ENCODE peak calls at places on chromosomes 13 and 19, in seven cellular contexts. O is GF-D8, F is body of pancreas, H is anterior cingulate cortex, K is amniotic stem cell, C is H54, D is SHP77. W is an unnamed sample.

GRCh38 chr13:46010148-46010547 is 42.4 kb downstream of the ZC3H13 start:
- DNase-seq in O (no peak), K (no peak), F (no peak), H (no peak), D (no peak), C (no peak), W (no peak)

GRCh38 chr13:31090921-31091624 is 70.6 kb downstream of the HSPH1 start:
- DNase-seq in O (no peak), F (peak; percentile 30), C (no peak), H (no peak), D (peak; percentile 48), K (no peak), W (no peak)

GRCh38 chr13:51849145-51850101 is 4.4 kb upstream of the TMEM272 start:
- DNase-seq in O (no peak), K (no peak), D (no peak), F (peak; percentile 30), H (no peak), C (peak; percentile 46), W (no peak)

GRCh38 chr19:45767410-45767880 is 1.6 kb downstream of the SIX5 start:
- DNase-seq in O (no peak), K (peak; percentile 91), C (peak; percentile 73), F (peak; percentile 86), H (no peak), D (no peak), W (peak; percentile 75)

GRCh38 chr19:4164262-4164661 is 10.8 kb downstream of the CREB3L3 start:
- DNase-seq in H (no peak), F (no peak), C (no peak), D (no peak), O (no peak), K (no peak), W (no peak)

GRCh38 chr13:31042084-31042483 is 109.6 kb downstream of the TEX26 start:
- DNase-seq in F (no peak), K (no peak), H (no peak), D (no peak), O (no peak), C (no peak), W (no peak)

GRCh38 chr13:112428704-112429103 is 52.5 kb downstream of the SPACA7 start:
- DNase-seq in K (no peak), O (no peak), H (no peak), F (no peak), D (no peak), C (no peak), W (no peak)

GRCh38 chr13:61670384-61671161 is 254.9 kb upstream of the PCDH20 start:
- DNase-seq in K (no peak), C (no peak), D (no peak), F (no peak), O (no peak), H (no peak), W (no peak)

GRCh38 chr13:99813346-99814095 is 158.0 kb downstream of the ZIC5 start:
- DNase-seq in D (no peak), C (no peak), H (no peak), O (no peak), F (no peak), K (no peak), W (no peak)

GRCh38 chr19:57572415-57572947 is 6.2 kb downstream of the ZNF416 start:
- DNase-seq in C (no peak), D (no peak), F (no peak), H (no peak), K (no peak), O (no peak), W (no peak)

GRCh38 chr13:75468098-75468497 is 13.9 kb downstream of the TBC1D4 start:
- DNase-seq in D (no peak), O (no peak), C (no peak), F (no peak), K (no peak), H (no peak), W (no peak)

GRCh38 chr13:48448963-48449614 is 36.2 kb upstream of the LPAR6 start:
- DNase-seq in O (peak; percentile 54), D (no peak), K (peak; percentile 52), H (no peak), F (no peak), C (no peak), W (no peak)

GRCh38 chr19:18699403-18700054 is 16.0 kb downstream of the CRTC1 start:
- DNase-seq in C (no peak), D (no peak), K (no peak), H (no peak), O (no peak), F (no peak), W (no peak)

GRCh38 chr13:53783466-53783865 is 754.9 kb downstream of the OLFM4 start:
- DNase-seq in C (no peak), K (no peak), O (no peak), F (peak; percentile 54), H (peak; percentile 36), D (peak; percentile 48), W (no peak)

GRCh38 chr19:3149526-3150505 is 14.0 kb downstream of the GNA15 start:
- DNase-seq in H (no peak), K (no peak), D (no peak), C (no peak), O (no peak), F (no peak), W (no peak)

GRCh38 chr13:73109969-73110368 is 51.2 kb downstream of the KLF5 start:
- DNase-seq in F (no peak), K (no peak), D (no peak), O (no peak), C (no peak), H (no peak), W (no peak)

GRCh38 chr13:97264663-97265062 is 42.5 kb downstream of the MBNL2 start:
- DNase-seq in C (no peak), D (no peak), F (no peak), K (no peak), H (no peak), O (no peak), W (no peak)

GRCh38 chr19:18507727-18508440 is 14.0 kb downstream of the ELL start:
- DNase-seq in H (no peak), O (no peak), C (no peak), K (no peak), D (no peak), F (no peak), W (no peak)

GRCh38 chr13:32427852-32428580 is at the start of gene N4BP2L1:
- DNase-seq in F (peak; percentile 88), C (peak; percentile 50), H (peak; percentile 66), D (peak; percentile 18), K (no peak), O (peak; percentile 93), W (peak; percentile 74)